ENCODE peak calls at places on chromosomes 11 and 22, in ten cellular contexts. I is neuronal stem cell; N is A172; Y is stimulated activated naive CD4-positive, alpha-beta T cell; G is HuH-7; F is T-helper 2 cell; W is posterior cingulate gyrus; Q is T-cell; A is stimulated activated CD8-positive, alpha-beta memory T cell treated with anti-CD3 and anti-CD28 coated beads, Interleukin-4, amount 100 ng/mL, for 1 hour; B is stimulated activated CD4-positive, alpha-beta T cell treated with anti-CD3 and anti-CD28 coated beads, TNF-alpha, amount 100 ng/mL, for 4 hours. E is an unnamed sample.

GRCh38 chr11:85685131-85685819 is 720 bp downstream of the CCDC89 start:
- DNase-seq in I (no peak), N (no peak), Y (no peak), G (no peak), F (no peak), W (no peak), Q (no peak), A (no peak), B (no peak), E (no peak)

GRCh38 chr22:19035474-19036228 is 86.6 kb downstream of the DGCR2 start:
- DNase-seq in I (peak), N (no peak), Y (no peak), G (no peak), F (no peak), W (peak), Q (no peak), A (no peak), B (no peak), E (no peak)

GRCh38 chr22:45058622-45058912 is 48.8 kb upstream of the PHF21B start:
- DNase-seq in I (no peak), N (no peak), Y (no peak), G (no peak), F (no peak), W (no peak), Q (no peak), A (no peak), B (no peak), E (no peak)

GRCh38 chr11:11843233-11843632 is 1.5 kb downstream of the USP47 start:
- DNase-seq in I (no peak), N (peak), Y (no peak), G (peak), F (no peak), W (no peak), Q (no peak), A (no peak), B (no peak), E (no peak)

GRCh38 chr11:88152381-88152780 is 22.9 kb downstream of the RAB38 start:
- DNase-seq in I (no peak), N (no peak), Y (no peak), G (no peak), F (no peak), W (no peak), Q (no peak), A (no peak), B (no peak), E (no peak)

GRCh38 chr11:75347781-75348613 is 3.5 kb downstream of the ARRB1 start:
- DNase-seq in I (no peak), N (peak), Y (no peak), G (no peak), F (no peak), W (no peak), Q (no peak), A (no peak), B (no peak), E (no peak)

GRCh38 chr11:109405671-109406070 is 16.3 kb upstream of the C11orf87 start:
- DNase-seq in I (no peak), N (no peak), Y (no peak), G (no peak), F (no peak), W (no peak), Q (no peak), A (no peak), B (no peak), E (no peak)

GRCh38 chr22:50674606-50675552 is 2.3 kb downstream of the SHANK3 start:
- DNase-seq in I (peak), N (peak), Y (no peak), G (peak), F (no peak), W (no peak), Q (no peak), A (no peak), B (no peak), E (no peak)